ENCODE peak calls at places on chromosomes 7 and 10, in ten cellular contexts. H is AG04450, F is GM23248, Z is Karpas-422, V is bronchial epithelial cell, T is upper lobe of right lung, S is ovary, G is PC-9, Y is neural progenitor cell, M is AG09309. C is an unnamed sample.
A peak's percentile ranks its signal among the peaks of the same experiment; 100 is the strongest.

GRCh38 chr7:44981035-44981706 is 2.4 kb upstream of the MYO1G start:
- DNase-seq in Z (peak; percentile 77), F (no peak), T (no peak), Y (no peak), S (no peak), V (no peak), H (no peak), G (no peak), M (no peak), C (no peak)

GRCh38 chr7:73809454-73810090 is 21.2 kb upstream of the CLDN4 start:
- DNase-seq in T (peak; percentile 64), H (no peak), F (peak; percentile 34), G (peak; percentile 87), Y (no peak), S (no peak), M (no peak), Z (no peak), V (peak; percentile 37), C (no peak)

GRCh38 chr7:127383123-127383835 is 9.2 kb downstream of the ZNF800 start:
- DNase-seq in M (no peak), S (no peak), T (no peak), G (no peak), F (peak; percentile 56), V (peak; percentile 69), Z (no peak), Y (no peak), H (no peak), C (no peak)

GRCh38 chr10:45091968-45092367 is 91.2 kb downstream of the ZNF22 start:
- DNase-seq in V (no peak), H (no peak), Z (no peak), Y (no peak), M (no peak), T (no peak), F (no peak), G (no peak), S (no peak), C (no peak)

GRCh38 chr7:82293467-82293866 is 150.1 kb downstream of the CACNA2D1 start:
- DNase-seq in S (no peak), Y (no peak), V (no peak), G (no peak), T (no peak), M (no peak), Z (no peak), H (no peak), F (no peak), C (no peak)

GRCh38 chr10:112221545-112221944 is 38.0 kb upstream of the GPAM start:
- DNase-seq in Y (no peak), T (no peak), Z (no peak), M (no peak), V (peak; percentile 63), F (peak; percentile 37), G (no peak), H (no peak), S (no peak), C (no peak)

GRCh38 chr7:74174606-74175082 is 488 bp downstream of the EIF4H start:
- DNase-seq in T (peak; percentile 76), F (peak; percentile 75), Z (peak; percentile 71), S (peak; percentile 51), M (peak; percentile 4), Y (peak; percentile 75), H (no peak), G (no peak), V (peak; percentile 37), C (peak; percentile 39)

GRCh38 chr7:80150621-80151273 is 16.1 kb downstream of the GNAI1 start:
- DNase-seq in M (no peak), T (no peak), Y (no peak), H (no peak), G (no peak), Z (no peak), F (peak; percentile 30), V (peak; percentile 99), S (no peak), C (no peak)

GRCh38 chr7:83936056-83936703 is 258.4 kb downstream of the SEMA3A start:
- DNase-seq in Y (peak; percentile 78), Z (peak; percentile 85), H (peak; percentile 53), T (no peak), S (no peak), M (peak; percentile 34), F (peak; percentile 77), G (peak; percentile 72), V (peak; percentile 70), C (peak; percentile 28)

DNA sequence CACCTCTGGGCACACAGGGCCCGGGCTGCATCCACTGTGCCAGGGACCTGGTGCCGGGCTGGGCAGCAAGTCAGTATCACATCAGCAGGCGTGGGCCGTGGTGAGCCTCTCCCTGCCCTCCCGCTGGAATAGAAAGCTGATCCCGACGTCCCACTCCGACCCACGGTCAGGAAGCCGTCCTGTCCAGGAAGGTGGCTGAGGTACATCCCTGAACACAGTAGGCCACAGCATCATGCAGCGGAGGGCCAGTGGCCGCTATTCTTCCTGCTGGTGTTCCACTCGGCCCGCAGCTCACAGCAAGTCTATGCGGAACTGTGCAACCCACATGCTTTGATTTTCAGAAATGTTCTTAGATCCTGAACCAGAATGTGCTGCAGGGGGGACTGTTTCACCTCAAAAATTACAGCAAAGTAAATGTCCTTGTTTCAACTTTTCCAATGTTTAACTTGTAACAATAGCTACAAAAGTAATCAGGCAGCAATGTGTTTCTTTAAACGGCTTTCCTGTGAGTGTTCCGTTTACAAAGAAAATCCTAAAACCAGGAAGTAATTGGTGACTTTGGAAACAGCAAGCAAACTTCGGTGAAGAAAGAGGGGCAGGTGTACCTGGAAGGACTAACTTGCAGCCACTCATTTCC is 676 bp upstream of the GPR146 start:
- DNase-seq in V (no peak), Z (no peak), Y (no peak), G (peak; percentile 40), S (no peak), F (no peak), T (no peak), H (no peak), M (no peak), C (no peak)
- H3K4me3 ChIP-seq in V (peak overlapping the region; percentile 35), Z (peak overlapping the region; percentile 14), Y (peak overlapping the region; percentile 38), G (peak overlapping the region; percentile 57), S (peak overlapping the region; percentile 33), F (peak overlapping the region; percentile 83), T (peak overlapping the region; percentile 48), H (peak overlapping the region; percentile 54), M (peak overlapping the region; percentile 44), C (peak overlapping the region; percentile 37)

DNA sequence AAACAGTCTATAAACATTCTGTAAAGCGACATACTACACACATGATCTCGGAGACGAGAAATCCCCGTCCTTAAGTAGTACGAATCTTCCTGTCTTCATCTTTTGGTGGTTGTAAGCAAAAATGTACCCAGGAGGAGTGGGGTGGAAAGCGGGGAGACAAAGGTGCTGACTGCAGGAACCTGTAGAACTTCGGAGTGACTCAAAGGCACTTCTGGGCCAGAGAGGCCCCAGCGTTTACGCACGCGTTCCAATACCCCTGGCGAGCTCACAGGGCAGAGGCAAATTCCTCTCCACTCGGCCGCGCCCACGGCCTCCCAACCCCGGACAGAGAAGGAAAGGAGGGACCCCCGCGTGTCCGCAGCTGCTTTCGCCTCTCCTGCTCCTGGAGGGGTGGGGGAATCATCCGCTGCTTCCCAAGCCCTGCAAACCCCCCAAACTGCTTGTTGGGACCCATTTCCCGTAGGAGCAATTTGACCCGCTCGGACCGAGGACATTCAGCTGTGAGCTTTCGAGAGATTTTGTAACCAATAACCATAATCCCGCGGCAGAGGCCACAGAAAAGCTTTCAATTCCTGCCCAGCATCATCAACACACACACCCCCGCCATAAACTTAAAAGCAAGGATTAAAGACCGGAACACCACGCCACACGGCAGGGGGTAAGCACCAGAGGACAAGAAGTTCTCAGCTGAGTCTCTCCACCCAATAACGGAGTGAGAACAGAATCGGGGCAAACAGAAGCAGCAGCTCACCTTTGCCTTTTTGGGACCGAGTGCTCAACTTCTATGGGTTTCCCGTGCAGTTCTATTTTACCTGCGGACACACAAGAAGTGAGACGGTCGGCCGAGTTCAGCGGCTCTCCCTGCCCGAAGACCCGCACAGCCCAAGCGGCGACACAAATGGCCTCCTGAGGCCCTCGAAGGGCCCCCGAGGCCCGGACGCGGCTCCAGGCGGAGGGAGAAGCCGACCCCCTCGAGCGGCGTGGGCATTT is 2.3 kb downstream of the IGF2BP3 start:
- DNase-seq in H (no peak), M (no peak), T (no peak), Z (peak; percentile 83), F (peak; percentile 79), G (peak; percentile 63), S (no peak), Y (peak; percentile 78), V (no peak), C (peak; percentile 45)
- H3K4me3 ChIP-seq in H (peak overlapping the region; percentile 89), M (peak overlapping the region; percentile 50), T (no peak overlapping the region), Z (peak overlapping the region; percentile 91), F (peak overlapping the region; percentile 82), G (peak overlapping the region; percentile 73), S (no peak overlapping the region), Y (peak overlapping the region; percentile 94), V (peak overlapping the region; percentile 27), C (peak overlapping the region; percentile 85)

GRCh38 chr7:140389445-140389844 is 8.9 kb downstream of the SLC37A3 start:
- DNase-seq in H (no peak), T (peak; percentile 15), G (no peak), Z (no peak), V (no peak), F (no peak), M (no peak), Y (no peak), S (no peak), C (no peak)

GRCh38 chr7:140390034-140390433 is 8.3 kb downstream of the SLC37A3 start:
- DNase-seq in G (no peak), M (no peak), F (no peak), Y (no peak), T (peak; percentile 11), H (no peak), V (no peak), Z (no peak), S (no peak), C (no peak)

GRCh38 chr7:140383954-140384713 is 14.2 kb downstream of the SLC37A3 start:
- DNase-seq in M (no peak), V (no peak), Y (no peak), T (no peak), F (no peak), G (no peak), H (no peak), S (no peak), Z (no peak), C (no peak)

GRCh38 chr7:140390466-140391190 is 7.7 kb downstream of the SLC37A3 start:
- DNase-seq in M (peak; percentile 14), S (no peak), H (no peak), V (no peak), G (no peak), Y (no peak), F (peak; percentile 34), T (peak; percentile 40), Z (peak; percentile 68), C (no peak)

GRCh38 chr7:140384894-140385650 is 13.3 kb downstream of the SLC37A3 start:
- DNase-seq in H (no peak), M (no peak), Y (no peak), S (no peak), Z (no peak), V (peak; percentile 40), F (no peak), G (no peak), T (no peak), C (no peak)
- H3K4me3 ChIP-seq in H (no peak overlapping the region), M (no peak overlapping the region), Y (no peak overlapping the region), S (no peak overlapping the region), Z (no peak overlapping the region), V (no peak overlapping the region), F (no peak overlapping the region), G (no peak overlapping the region), T (no peak overlapping the region), C (no peak overlapping the region)

DNA sequence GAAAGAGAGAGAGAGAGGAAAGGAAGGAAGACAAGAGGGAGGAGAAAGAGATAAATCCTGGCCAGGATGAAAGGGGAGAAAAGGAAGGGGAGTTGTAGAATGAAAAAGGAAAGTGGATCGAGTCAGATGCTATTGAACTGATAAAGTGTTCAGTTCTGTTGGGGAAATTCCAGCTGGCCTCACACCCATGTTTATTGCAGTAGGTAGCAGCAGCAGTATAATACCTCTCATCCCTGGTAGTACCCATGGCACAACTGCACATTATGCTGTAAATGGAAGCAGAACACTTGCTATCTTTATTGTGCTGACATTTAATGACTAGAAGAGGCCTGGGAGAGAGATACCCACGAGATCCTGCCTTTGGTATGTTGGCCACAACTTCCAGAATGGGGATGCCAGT is 178.1 kb downstream of the EVX1 start:
- DNase-seq in Y (no peak), T (no peak), M (no peak), F (no peak), H (no peak), Z (no peak), S (no peak), G (no peak), V (no peak), C (no peak)
- H3K4me3 ChIP-seq in Y (no peak overlapping the region), T (no peak overlapping the region), M (no peak overlapping the region), F (no peak overlapping the region), H (no peak overlapping the region), Z (no peak overlapping the region), S (no peak overlapping the region), G (no peak overlapping the region), V (no peak overlapping the region), C (no peak overlapping the region)

C was measured in skeletal muscle cell.